ENCODE peak calls at places on chromosomes 12 and 14, in seven cellular contexts. One of them, this sample, is unnamed.

GRCh38 chr12:111084172-111084571 is 163.8 kb upstream of the MYL2 start:
- DNase-seq in HCT116: no peak
- DNase-seq in HepG2: no peak
- DNase-seq in K562: no peak
- DNase-seq in SK-N-SH: no peak
- DNase-seq in H1: no peak
- DNase-seq in GM12878: no peak
- DNase-seq in this sample: no peak

GRCh38 chr14:33986804-33987203 is 35.9 kb upstream of the EGLN3 start:
- DNase-seq in HCT116: peak
- DNase-seq in HepG2: no peak
- DNase-seq in K562: no peak
- DNase-seq in SK-N-SH: no peak
- DNase-seq in H1: no peak
- DNase-seq in GM12878: no peak
- DNase-seq in this sample: peak

GRCh38 chr14:45249847-45250575 is 3.0 kb downstream of the MIS18BP1 start:
- DNase-seq in HCT116: no peak
- DNase-seq in HepG2: peak
- DNase-seq in K562: no peak
- DNase-seq in SK-N-SH: no peak
- DNase-seq in H1: no peak
- DNase-seq in GM12878: no peak
- DNase-seq in this sample: no peak

GRCh38 chr12:116759783-116760581 is 21.9 kb downstream of the RNFT2 start:
- DNase-seq in HCT116: peak
- DNase-seq in HepG2: no peak
- DNase-seq in K562: peak
- DNase-seq in SK-N-SH: no peak
- DNase-seq in H1: peak
- DNase-seq in GM12878: no peak
- DNase-seq in this sample: no peak

GRCh38 chr14:30550335-30550734 is 8.6 kb upstream of the G2E3 start:
- DNase-seq in HCT116: no peak
- DNase-seq in HepG2: no peak
- DNase-seq in K562: no peak
- DNase-seq in SK-N-SH: no peak
- DNase-seq in H1: no peak
- DNase-seq in GM12878: no peak
- DNase-seq in this sample: no peak

GRCh38 chr14:35332517-35333346 is 40.5 kb downstream of the PSMA6 start:
- DNase-seq in HCT116: no peak
- DNase-seq in HepG2: no peak
- DNase-seq in K562: peak
- DNase-seq in SK-N-SH: peak
- DNase-seq in H1: peak
- DNase-seq in GM12878: no peak
- DNase-seq in this sample: peak

GRCh38 chr12:43921666-43922337 is 85.9 kb downstream of the TMEM117 start:
- DNase-seq in HCT116: no peak
- DNase-seq in HepG2: no peak
- DNase-seq in K562: no peak
- DNase-seq in SK-N-SH: no peak
- DNase-seq in H1: no peak
- DNase-seq in GM12878: no peak
- DNase-seq in this sample: no peak

GRCh38 chr14:32366256-32366655 is 37.2 kb downstream of the AKAP6 start:
- DNase-seq in HCT116: no peak
- DNase-seq in HepG2: no peak
- DNase-seq in K562: no peak
- DNase-seq in SK-N-SH: peak
- DNase-seq in H1: no peak
- DNase-seq in GM12878: no peak
- DNase-seq in this sample: peak

GRCh38 chr12:109756457-109756856 is 42.8 kb downstream of the FAM222A start:
- DNase-seq in HCT116: no peak
- DNase-seq in HepG2: no peak
- DNase-seq in K562: no peak
- DNase-seq in SK-N-SH: no peak
- DNase-seq in H1: no peak
- DNase-seq in GM12878: no peak
- DNase-seq in this sample: no peak

GRCh38 chr12:80068173-80068572 is 31.2 kb upstream of the OTOGL start:
- DNase-seq in HCT116: no peak
- DNase-seq in HepG2: no peak
- DNase-seq in K562: no peak
- DNase-seq in SK-N-SH: no peak
- DNase-seq in H1: peak
- DNase-seq in GM12878: no peak
- DNase-seq in this sample: no peak

GRCh38 chr14:50318031-50318626 is 6.0 kb downstream of the DMAC2L start:
- DNase-seq in HCT116: peak
- DNase-seq in HepG2: peak
- DNase-seq in K562: peak
- DNase-seq in SK-N-SH: peak
- DNase-seq in H1: no peak
- DNase-seq in GM12878: no peak
- DNase-seq in this sample: peak

GRCh38 chr14:74014299-74014698 is 4.8 kb downstream of the ENTPD5 start:
- DNase-seq in HCT116: no peak
- DNase-seq in HepG2: peak
- DNase-seq in K562: no peak
- DNase-seq in SK-N-SH: no peak
- DNase-seq in H1: no peak
- DNase-seq in GM12878: no peak
- DNase-seq in this sample: no peak

GRCh38 chr12:68267892-68268396 is 14.5 kb upstream of the IL22 start:
- DNase-seq in HCT116: no peak
- DNase-seq in HepG2: no peak
- DNase-seq in K562: no peak
- DNase-seq in SK-N-SH: no peak
- DNase-seq in H1: no peak
- DNase-seq in GM12878: no peak
- DNase-seq in this sample: no peak

GRCh38 chr14:104864267-104865068 is 600 bp upstream of the CEP170B start:
- DNase-seq in HCT116: peak
- DNase-seq in HepG2: peak
- DNase-seq in K562: peak
- DNase-seq in SK-N-SH: no peak
- DNase-seq in H1: peak
- DNase-seq in GM12878: no peak
- DNase-seq in this sample: peak

GRCh38 chr12:75781532-75782046 is 250.0 kb downstream of the PHLDA1 start:
- DNase-seq in HCT116: peak
- DNase-seq in HepG2: no peak
- DNase-seq in K562: peak
- DNase-seq in SK-N-SH: no peak
- DNase-seq in H1: no peak
- DNase-seq in GM12878: no peak
- DNase-seq in this sample: no peak
- TF ChIP-seq JUND in HCT116: peak
- TF ChIP-seq JUND in HepG2: no peak
- TF ChIP-seq JUND in K562: peak
- TF ChIP-seq JUND in SK-N-SH: peak
- TF ChIP-seq JUND in H1: no peak
- TF ChIP-seq JUND in GM12878: no peak
- TF ChIP-seq JUND in this sample: no peak

GRCh38 chr14:20477211-20477876 is 8.1 kb downstream of the PNP start:
- DNase-seq in HCT116: no peak
- DNase-seq in HepG2: no peak
- DNase-seq in K562: no peak
- DNase-seq in SK-N-SH: peak
- DNase-seq in H1: no peak
- DNase-seq in GM12878: no peak
- DNase-seq in this sample: no peak
- TF ChIP-seq JUND in HCT116: no peak
- TF ChIP-seq JUND in HepG2: no peak
- TF ChIP-seq JUND in K562: no peak
- TF ChIP-seq JUND in SK-N-SH: peak
- TF ChIP-seq JUND in H1: no peak
- TF ChIP-seq JUND in GM12878: no peak
- TF ChIP-seq JUND in this sample: no peak

DNA sequence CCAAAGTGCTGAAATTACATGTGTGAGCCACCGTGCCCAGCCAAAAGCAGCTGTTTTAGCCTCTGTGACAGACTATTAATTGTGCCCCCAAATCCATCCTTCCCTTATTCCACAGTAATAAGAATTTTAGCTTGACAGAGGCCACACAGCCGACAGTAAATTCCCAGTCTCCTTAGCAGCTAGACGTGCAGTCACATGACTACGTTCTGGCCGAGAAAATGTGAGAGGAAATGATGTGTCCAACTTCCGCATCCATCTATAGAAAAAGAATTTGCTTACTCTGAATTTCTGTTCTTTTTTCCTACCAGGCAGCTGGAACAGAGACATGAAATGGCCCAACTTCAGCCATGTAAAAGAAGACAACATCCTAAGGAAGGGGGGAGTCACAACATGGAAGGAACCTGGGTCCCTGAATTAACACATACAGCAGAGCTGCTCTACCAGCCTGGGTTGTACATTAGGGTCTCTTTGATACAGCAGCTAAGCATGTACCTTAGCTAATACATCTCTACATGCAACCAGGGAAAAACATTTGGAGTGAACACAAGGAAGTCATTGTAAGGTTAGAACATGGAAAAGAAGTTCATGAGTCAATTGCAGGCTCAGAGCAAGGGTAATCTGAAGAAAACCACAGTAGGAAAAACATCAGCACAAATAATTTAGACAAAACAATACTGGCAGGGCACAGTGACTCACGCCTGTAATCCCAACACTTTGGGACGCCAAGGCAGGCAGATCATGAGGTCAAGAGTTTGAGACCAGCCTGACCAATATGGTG is 35.5 kb downstream of the CIT start:
- DNase-seq in HCT116: no peak
- DNase-seq in HepG2: no peak
- DNase-seq in K562: no peak
- DNase-seq in SK-N-SH: no peak
- DNase-seq in H1: no peak
- DNase-seq in GM12878: no peak
- DNase-seq in this sample: no peak
- TF ChIP-seq JUND in HCT116: no peak
- TF ChIP-seq JUND in HepG2: no peak
- TF ChIP-seq JUND in K562: no peak
- TF ChIP-seq JUND in SK-N-SH: no peak
- TF ChIP-seq JUND in H1: no peak
- TF ChIP-seq JUND in GM12878: no peak
- TF ChIP-seq JUND in this sample: no peak

DNA sequence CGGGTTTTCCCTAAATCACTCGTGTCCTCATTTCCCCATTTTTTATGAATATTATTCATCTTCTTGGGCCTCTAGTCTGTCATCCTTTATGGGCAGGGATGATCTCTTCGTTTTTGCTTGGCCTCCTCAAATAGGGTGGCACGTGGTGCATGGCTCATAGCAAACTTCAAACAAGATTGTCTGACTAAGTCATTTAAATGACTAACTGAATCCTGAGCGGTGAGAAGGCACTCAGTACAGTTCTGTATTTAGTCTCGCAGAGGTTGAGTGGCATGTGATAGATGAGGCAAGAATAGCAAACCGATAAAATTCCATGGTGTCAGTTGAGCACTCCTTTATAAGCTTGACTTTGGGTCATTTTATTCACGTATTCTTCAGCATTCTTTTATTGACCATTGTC is 5.7 kb upstream of the JDP2 start:
- DNase-seq in HCT116: no peak
- DNase-seq in HepG2: peak
- DNase-seq in K562: no peak
- DNase-seq in SK-N-SH: no peak
- DNase-seq in H1: no peak
- DNase-seq in GM12878: no peak
- DNase-seq in this sample: no peak
- TF ChIP-seq JUND in HCT116: no peak
- TF ChIP-seq JUND in HepG2: no peak
- TF ChIP-seq JUND in K562: no peak
- TF ChIP-seq JUND in SK-N-SH: no peak
- TF ChIP-seq JUND in H1: no peak
- TF ChIP-seq JUND in GM12878: no peak
- TF ChIP-seq JUND in this sample: no peak

GRCh38 chr14:93044601-93045000 is 71.1 kb downstream of the ITPK1 start:
- DNase-seq in HCT116: no peak
- DNase-seq in HepG2: no peak
- DNase-seq in K562: peak
- DNase-seq in SK-N-SH: no peak
- DNase-seq in H1: no peak
- DNase-seq in GM12878: no peak
- DNase-seq in this sample: no peak
- TF ChIP-seq JUND in HCT116: no peak
- TF ChIP-seq JUND in HepG2: no peak
- TF ChIP-seq JUND in K562: no peak
- TF ChIP-seq JUND in SK-N-SH: no peak
- TF ChIP-seq JUND in H1: no peak
- TF ChIP-seq JUND in GM12878: no peak
- TF ChIP-seq JUND in this sample: no peak

GRCh38 chr14:76784881-76785280 is 23.6 kb downstream of the VASH1 start:
- DNase-seq in HCT116: peak
- DNase-seq in HepG2: peak
- DNase-seq in K562: peak
- DNase-seq in SK-N-SH: peak
- DNase-seq in H1: peak
- DNase-seq in GM12878: no peak
- DNase-seq in this sample: peak

GRCh38 chr14:76784266-76784874 is 23.1 kb downstream of the VASH1 start:
- DNase-seq in HCT116: no peak
- DNase-seq in HepG2: no peak
- DNase-seq in K562: no peak
- DNase-seq in SK-N-SH: no peak
- DNase-seq in H1: no peak
- DNase-seq in GM12878: no peak
- DNase-seq in this sample: no peak

GRCh38 chr14:76782885-76783566 is 21.8 kb downstream of the VASH1 start:
- DNase-seq in HCT116: no peak
- DNase-seq in HepG2: no peak
- DNase-seq in K562: no peak
- DNase-seq in SK-N-SH: no peak
- DNase-seq in H1: peak
- DNase-seq in GM12878: no peak
- DNase-seq in this sample: no peak

GRCh38 chr14:76782115-76782884 is 21.0 kb downstream of the VASH1 start:
- DNase-seq in HCT116: no peak
- DNase-seq in HepG2: no peak
- DNase-seq in K562: no peak
- DNase-seq in SK-N-SH: no peak
- DNase-seq in H1: peak
- DNase-seq in GM12878: no peak
- DNase-seq in this sample: no peak

GRCh38 chr14:76786556-76786955 is 25.3 kb downstream of the VASH1 start:
- DNase-seq in HCT116: no peak
- DNase-seq in HepG2: no peak
- DNase-seq in K562: no peak
- DNase-seq in SK-N-SH: no peak
- DNase-seq in H1: peak
- DNase-seq in GM12878: no peak
- DNase-seq in this sample: no peak
- TF ChIP-seq JUND in HCT116: no peak
- TF ChIP-seq JUND in HepG2: no peak
- TF ChIP-seq JUND in K562: no peak
- TF ChIP-seq JUND in SK-N-SH: no peak
- TF ChIP-seq JUND in H1: no peak
- TF ChIP-seq JUND in GM12878: no peak
- TF ChIP-seq JUND in this sample: no peak

This sample was measured in T47D.